ENCODE peak calls at places on chromosomes 2 and 18, in five cellular contexts. I is glomerular endothelial cell; Q is activated CD4-positive, alpha-beta T cell treated with anti-CD3 and anti-CD28 coated beads for 4 hours; B is EH; E is activated gamma-delta T cell treated with Interleukin-2 at 50 U/mL for 16 hours. U is an unnamed sample.
A peak's percentile ranks its signal among the peaks of the same experiment; 100 is the strongest.

GRCh38 chr2:11889101-11889850 is 142.8 kb downstream of the LPIN1 start:
- DNase-seq in I (no peak), Q (no peak), B (no peak), E (no peak), U (no peak)

GRCh38 chr2:201890447-201890846 is 84.1 kb downstream of the CDK15 start:
- DNase-seq in I (no peak), Q (no peak), B (peak; percentile 26), E (no peak), U (no peak)

GRCh38 chr2:48508461-48509124 is 21.4 kb upstream of the STON1 start:
- DNase-seq in I (peak; percentile 57), Q (no peak), B (peak; percentile 77), E (no peak), U (peak; percentile 71)

GRCh38 chr18:46868171-46868921 is 49.0 kb downstream of the PIAS2 start:
- DNase-seq in I (no peak), Q (no peak), B (no peak), E (no peak), U (no peak)

GRCh38 chr18:79965119-79965902 is 868 bp downstream of the HSBP1L1 start:
- DNase-seq in I (peak; percentile 78), Q (no peak), B (peak; percentile 85), E (no peak), U (peak; percentile 20)

GRCh38 chr2:138846216-138846821 is 66.1 kb upstream of the NXPH2 start:
- DNase-seq in I (no peak), Q (no peak), B (peak; percentile 15), E (no peak), U (no peak)

GRCh38 chr2:54577035-54577434 is 120.9 kb downstream of the SPTBN1 start:
- DNase-seq in I (no peak), Q (no peak), B (no peak), E (no peak), U (no peak)

GRCh38 chr2:80111185-80111584 is 193.4 kb downstream of the LRRTM1 start:
- DNase-seq in I (no peak), Q (no peak), B (peak; percentile 67), E (no peak), U (no peak)

GRCh38 chr18:76354348-76354747 is 140.7 kb downstream of the ZNF516 start:
- DNase-seq in I (no peak), Q (no peak), B (peak; percentile 73), E (no peak), U (no peak)

GRCh38 chr2:224400886-224401632 is 848 bp downstream of the FAM124B start:
- DNase-seq in I (no peak), Q (no peak), B (no peak), E (no peak), U (no peak)

GRCh38 chr2:8539743-8540551 is 141.9 kb upstream of the ID2 start:
- DNase-seq in I (no peak), Q (no peak), B (peak; percentile 36), E (no peak), U (no peak)